ENCODE peak calls at places on chromosomes 7 and 10, in five cellular contexts. J is RWPE2, G is fibroblast of lung, N is psoas muscle, A is left ventricle myocardium inferior. R is an unnamed sample. For H3K27me3, the result is how much of the 10 kb centered on the place peaks cover.

GRCh38 chr10:96133135-96133534 is 3.0 kb downstream of the ZNF518A start:
- DNase-seq in J (no peak), G (peak), N (no peak), A (no peak), R (no peak)

GRCh38 chr10:127314797-127315196 is 118.4 kb upstream of the INSYN2A start:
- DNase-seq in N (no peak), J (no peak), G (no peak), A (no peak), R (no peak)

GRCh38 chr7:3028071-3028766 is 15.4 kb downstream of the CARD11 start:
- DNase-seq in N (peak), G (peak), A (no peak), J (no peak), R (no peak)

GRCh38 chr10:120601999-120602398 is 145.0 kb downstream of the PLPP4 start:
- DNase-seq in A (no peak), G (no peak), J (no peak), N (no peak), R (no peak)

GRCh38 chr10:51257511-51258248 is 183.4 kb downstream of the PRKG1 start:
- DNase-seq in G (peak), N (no peak), A (no peak), J (no peak), R (no peak)

GRCh38 chr10:104274762-104275721 is 6.1 kb downstream of the GSTO2 start:
- DNase-seq in G (no peak), J (peak), A (no peak), N (peak), R (peak)

GRCh38 chr10:75111906-75112703 is 649 bp downstream of the SAMD8 start:
- DNase-seq in J (no peak), N (peak), G (peak), A (no peak), R (peak)

GRCh38 chr7:151257990-151258389 is 9.5 kb upstream of the SMARCD3 start:
- DNase-seq in N (no peak), G (no peak), A (no peak), J (no peak), R (no peak)

GRCh38 chr7:117610390-117610789 is 130.6 kb downstream of the CFTR start:
- DNase-seq in A (no peak), N (no peak), J (no peak), G (no peak), R (no peak)

GRCh38 chr7:43076189-43076605 is 36.2 kb upstream of the HECW1 start:
- DNase-seq in G (peak), N (no peak), J (no peak), A (no peak), R (no peak)

GRCh38 chr10:131838921-131839320 is 61.9 kb upstream of the PPP2R2D start:
- DNase-seq in J (peak), G (no peak), N (no peak), A (no peak), R (no peak)

GRCh38 chr7:129376778-129377700 is 57.2 kb upstream of the STRIP2 start:
- DNase-seq in J (no peak), G (peak), A (no peak), N (no peak), R (no peak)

GRCh38 chr10:102235598-102235920 is 5.8 kb downstream of the PITX3 start:
- DNase-seq in G (peak), A (no peak), J (no peak), N (no peak), R (no peak)

GRCh38 chr10:78731675-78732074 is 337.1 kb upstream of the ZMIZ1 start:
- DNase-seq in G (no peak), J (no peak), N (no peak), A (no peak), R (no peak)

GRCh38 chr7:50352282-50352681 is 47.8 kb downstream of the IKZF1 start:
- DNase-seq in J (no peak), A (no peak), G (no peak), N (no peak), R (no peak)

GRCh38 chr10:115829501-115830215 is 443.3 kb downstream of the GFRA1 start:
- DNase-seq in G (peak), A (no peak), J (no peak), N (no peak), R (no peak)

GRCh38 chr7:85954961-85955360 is 688.7 kb upstream of the GRM3 start:
- DNase-seq in J (no peak), G (no peak), A (no peak), N (no peak), R (no peak)
- H3K27me3 ChIP-seq in J (under half), G (under half), A (under half), N (under half), R (under half)

GRCh38 chr7:112068967-112069366 is 137.2 kb downstream of the DOCK4 start:
- DNase-seq in A (no peak), N (no peak), J (no peak), G (no peak), R (no peak)
- H3K27me3 ChIP-seq in A (under half), N (under half), J (under half), G (under half), R (under half)

GRCh38 chr7:27116962-27117686 is 13.4 kb downstream of the HOXA4 start:
- DNase-seq in N (no peak), J (no peak), A (no peak), G (peak), R (no peak)
- H3K27me3 ChIP-seq in N (under half), J (under half), A (half or more), G (under half), R (under half)

GRCh38 chr7:985127-985416 is 2.1 kb downstream of the CYP2W1 start:
- DNase-seq in A (no peak), J (no peak), N (no peak), G (no peak), R (no peak)
- H3K27me3 ChIP-seq in A (half or more), J (under half), N (half or more), G (under half), R (under half)

GRCh38 chr7:27141591-27142561 is 1.6 kb downstream of the HOXA5 start:
- DNase-seq in G (peak), A (no peak), J (no peak), N (no peak), R (no peak)
- H3K27me3 ChIP-seq in G (under half), A (half or more), J (under half), N (under half), R (half or more)

GRCh38 chr7:20795881-20796280 is 9.2 kb upstream of the SP8 start:
- DNase-seq in N (no peak), G (no peak), A (no peak), J (no peak), R (no peak)

GRCh38 chr7:20796565-20796964 is 9.9 kb upstream of the SP8 start:
- DNase-seq in J (no peak), N (no peak), A (no peak), G (no peak), R (no peak)

GRCh38 chr7:20798694-20799121 is 12.0 kb upstream of the SP8 start:
- DNase-seq in A (no peak), N (no peak), G (no peak), J (no peak), R (no peak)

GRCh38 chr7:20798081-20798693 is 11.5 kb upstream of the SP8 start:
- DNase-seq in N (peak), G (peak), J (peak), A (no peak), R (no peak)

DNA sequence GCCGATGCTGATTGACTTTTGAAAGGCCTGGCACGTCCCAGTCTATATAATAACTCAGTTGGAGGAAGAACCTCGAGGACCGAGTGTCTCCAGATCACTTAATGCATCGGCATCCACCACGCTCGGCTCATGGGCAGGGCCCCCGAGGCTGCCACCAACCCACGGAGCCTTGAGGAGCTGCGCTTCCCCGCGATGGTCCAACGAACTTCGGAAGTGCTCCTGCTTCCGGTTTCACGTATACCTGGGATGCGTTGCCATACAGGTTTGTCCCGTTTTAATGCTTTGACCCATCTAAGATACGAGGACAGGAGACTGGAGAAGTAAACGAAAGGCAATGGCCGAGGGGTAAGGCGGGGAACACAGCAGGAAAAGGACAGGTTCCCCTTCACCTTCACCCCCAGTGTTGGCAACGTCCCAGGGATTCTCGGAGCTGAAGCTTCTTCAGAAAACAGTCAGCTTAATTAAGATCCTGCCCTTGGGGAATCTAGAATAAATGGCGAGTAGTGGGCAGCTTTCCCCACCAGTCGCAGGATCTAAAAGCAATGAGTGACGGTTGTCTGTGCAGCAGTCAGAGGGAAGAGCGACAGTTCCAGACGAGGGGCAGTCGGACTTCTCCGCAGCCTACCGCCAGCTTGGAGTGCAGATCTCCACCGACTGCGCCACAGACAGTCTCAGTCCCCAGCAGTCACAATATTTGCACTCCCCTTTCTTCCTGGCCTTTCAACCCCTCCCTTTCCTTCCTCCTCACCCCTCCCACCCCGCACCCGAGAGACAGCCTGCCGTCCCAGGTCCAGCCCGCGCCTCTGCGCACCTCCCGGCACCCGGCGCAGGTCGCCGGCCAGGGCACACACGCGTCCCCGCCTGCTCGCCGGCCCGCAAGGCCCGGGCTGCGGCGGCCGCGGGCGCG is 10.7 kb upstream of the SP8 start:
- DNase-seq in A (no peak), G (no peak), N (peak), J (no peak), R (no peak)
- H3K27me3 ChIP-seq in A (half or more), G (under half), N (half or more), J (under half), R (half or more)

GRCh38 chr7:157575181-157575580 is 238.4 kb downstream of the DNAJB6 start:
- DNase-seq in J (no peak), N (no peak), G (no peak), A (no peak), R (no peak)

GRCh38 chr7:157570531-157571200 is 233.9 kb downstream of the DNAJB6 start:
- DNase-seq in J (no peak), N (no peak), A (no peak), G (peak), R (no peak)

GRCh38 chr7:157574120-157574519 is 237.3 kb downstream of the DNAJB6 start:
- DNase-seq in G (no peak), A (no peak), N (no peak), J (no peak), R (no peak)

GRCh38 chr7:157573244-157573643 is 236.4 kb downstream of the DNAJB6 start:
- DNase-seq in J (no peak), N (no peak), A (no peak), G (no peak), R (no peak)

DNA sequence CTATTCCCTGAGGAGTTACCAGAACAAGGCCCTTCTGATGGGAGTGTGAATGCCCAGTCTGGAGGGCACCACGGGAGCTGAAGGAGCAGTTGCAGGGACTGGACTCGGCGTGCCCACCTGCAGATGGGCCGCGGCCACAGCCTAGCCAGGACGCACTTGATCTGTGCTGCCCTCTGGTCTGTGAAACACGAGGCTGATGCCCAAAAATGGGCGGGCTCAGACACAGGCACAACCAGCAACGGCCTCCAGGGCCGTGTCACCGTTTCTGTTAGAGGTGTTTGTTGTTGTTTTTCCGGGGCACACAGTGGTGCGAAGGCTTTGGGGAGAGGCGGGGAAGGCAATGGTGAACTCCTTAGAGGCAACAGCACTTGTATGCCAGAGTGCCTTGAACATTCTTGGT is 235.8 kb downstream of the DNAJB6 start:
- DNase-seq in A (no peak), N (no peak), G (no peak), J (no peak), R (no peak)
- H3K27me3 ChIP-seq in A (half or more), N (under half), G (under half), J (under half), R (under half)

GRCh38 chr7:108463613-108464012 is 7.4 kb upstream of the NRCAM start:
- DNase-seq in A (no peak), N (no peak), G (no peak), J (no peak), R (no peak)
- H3K27me3 ChIP-seq in A (under half), N (under half), G (under half), J (under half), R (under half)

GRCh38 chr10:1358147-1358546 is 302.0 kb downstream of the WDR37 start:
- DNase-seq in J (no peak), A (no peak), N (no peak), G (no peak), R (no peak)
- H3K27me3 ChIP-seq in J (under half), A (half or more), N (under half), G (under half), R (under half)

GRCh38 chr10:122085423-122085911 is 96.5 kb downstream of the TACC2 start:
- DNase-seq in A (no peak), N (no peak), J (peak), G (no peak), R (no peak)
- H3K27me3 ChIP-seq in A (under half), N (under half), J (under half), G (under half), R (under half)

R was measured in CD4-positive, alpha-beta T cell.